ENCODE peak calls at places on chromosome 3, in nine cellular contexts. X is AG04450, I is GM03348, W is Panc1, A is neural progenitor cell, B is HT-29, H is NCI-H1092, K is occipital lobe, C is amniotic epithelial cell. E is an unnamed sample.

GRCh38 chr3:130480736-130481135 is 36.2 kb upstream of the COL6A6 start:
- DNase-seq in X (peak; percentile 1), H (no peak), K (no peak), I (peak; percentile 49), C (peak; percentile 24), W (no peak), B (peak; percentile 45), A (peak; percentile 75), E (no peak)

GRCh38 chr3:10419637-10420232 is 85.7 kb downstream of the ATP2B2 start:
- DNase-seq in K (no peak), C (no peak), W (no peak), A (no peak), H (no peak), I (no peak), B (no peak), X (no peak), E (no peak)

GRCh38 chr3:182516597-182517336 is 276.5 kb upstream of the ATP11B start:
- DNase-seq in A (peak; percentile 64), C (no peak), K (no peak), W (no peak), H (no peak), X (no peak), B (no peak), I (no peak), E (no peak)

GRCh38 chr3:30548605-30549004 is 57.8 kb upstream of the TGFBR2 start:
- DNase-seq in C (no peak), W (no peak), K (no peak), H (no peak), B (peak; percentile 11), I (no peak), X (no peak), A (no peak), E (no peak)

GRCh38 chr3:127951276-127951675 is 36.2 kb downstream of the KBTBD12 start:
- DNase-seq in H (no peak), X (no peak), I (peak; percentile 59), K (no peak), B (no peak), A (no peak), C (peak; percentile 19), W (no peak), E (no peak)

GRCh38 chr3:23915537-23916108 is 1.2 kb downstream of the NKIRAS1 start:
- DNase-seq in C (peak; percentile 40), A (peak; percentile 21), W (no peak), X (no peak), K (no peak), I (no peak), H (no peak), B (peak; percentile 1), E (peak; percentile 45)

GRCh38 chr3:112126501-112126900 is 6.5 kb downstream of the GCSAM start:
- DNase-seq in B (no peak), A (peak; percentile 79), I (no peak), H (no peak), X (no peak), C (no peak), W (no peak), K (no peak), E (no peak)

GRCh38 chr3:185846041-185846440 is 21.2 kb upstream of the IGF2BP2 start:
- DNase-seq in K (no peak), I (no peak), B (no peak), A (no peak), H (no peak), W (no peak), C (no peak), X (no peak), E (no peak)

GRCh38 chr3:148600440-148600839 is 97.3 kb upstream of the AGTR1 start:
- DNase-seq in K (no peak), X (no peak), H (no peak), I (no peak), A (no peak), B (no peak), C (no peak), W (no peak), E (peak; percentile 55)

GRCh38 chr3:126827121-126827520 is 123.1 kb downstream of the CHCHD6 start:
- DNase-seq in W (no peak), B (no peak), A (no peak), X (no peak), C (peak; percentile 8), K (no peak), H (no peak), I (peak; percentile 46), E (no peak)

GRCh38 chr3:65334045-65334665 is 646.4 kb upstream of the ADAMTS9 start:
- DNase-seq in B (no peak), A (peak; percentile 9), K (no peak), W (no peak), I (no peak), X (no peak), C (peak; percentile 9), H (no peak), E (no peak)

GRCh38 chr3:27848826-27849225 is 126.7 kb upstream of the EOMES start:
- DNase-seq in I (no peak), A (no peak), X (no peak), K (no peak), B (no peak), H (no peak), W (no peak), C (no peak), E (no peak)

GRCh38 chr3:194573680-194574437 is 59.4 kb downstream of the TMEM44 start:
- DNase-seq in X (no peak), W (no peak), K (no peak), B (peak; percentile 54), I (peak; percentile 52), H (peak; percentile 30), A (peak; percentile 76), C (peak; percentile 21), E (peak; percentile 48)

GRCh38 chr3:8239718-8240698 is 261.6 kb upstream of the LMCD1 start:
- DNase-seq in B (peak; percentile 54), X (peak; percentile 27), I (peak; percentile 58), A (peak; percentile 70), H (no peak), W (peak; percentile 42), C (peak; percentile 43), K (no peak), E (peak; percentile 27)

GRCh38 chr3:17091895-17092294 is 207.1 kb downstream of the PLCL2 start:
- DNase-seq in K (no peak), A (no peak), C (no peak), I (no peak), W (no peak), X (no peak), B (no peak), H (no peak), E (no peak)

GRCh38 chr3:72338082-72338941 is 509.9 kb downstream of the SHQ1 start:
- DNase-seq in C (peak; percentile 32), A (no peak), H (no peak), W (peak; percentile 5), X (no peak), K (no peak), B (no peak), I (no peak), E (no peak)

GRCh38 chr3:177262396-177262795 is 65.1 kb upstream of the TBL1XR1 start:
- DNase-seq in B (no peak), C (no peak), H (no peak), X (no peak), K (no peak), W (no peak), A (no peak), I (peak; percentile 21), E (peak; percentile 27)

GRCh38 chr3:197956070-197956469 is 3.9 kb upstream of the LMLN start:
- DNase-seq in B (no peak), I (no peak), K (no peak), C (no peak), X (no peak), H (no peak), A (no peak), W (no peak), E (no peak)